ENCODE peak calls at places on chromosomes 6 and 20, in seven cellular contexts. O is choroid plexus epithelial cell, H is IMR-90, R is SJSA1, I is heart left ventricle, J is tibial nerve, C is colonic mucosa. L is an unnamed sample.

GRCh38 chr20:54176610-54177009 is 2.8 kb upstream of the CYP24A1 start:
- DNase-seq in R (no peak), I (no peak), J (no peak), C (no peak), H (no peak), O (no peak), L (no peak)

GRCh38 chr6:5422321-5422915 is 161.1 kb downstream of the FARS2 start:
- DNase-seq in J (no peak), I (no peak), H (peak; percentile 62), C (no peak), O (peak; percentile 78), R (peak; percentile 12), L (peak; percentile 68)

GRCh38 chr6:32840604-32841246 is 2.2 kb upstream of the TAP2 start:
- DNase-seq in R (no peak), O (no peak), C (no peak), H (no peak), I (no peak), J (no peak), L (no peak)

GRCh38 chr20:2508631-2509467 is at the start of gene ZNF343:
- DNase-seq in I (peak; percentile 83), C (peak; percentile 84), H (peak; percentile 77), R (peak; percentile 93), O (peak; percentile 85), J (peak; percentile 74), L (peak; percentile 84)

GRCh38 chr6:11427827-11428245 is 109.7 kb upstream of the TMEM170B start:
- DNase-seq in J (no peak), H (peak; percentile 33), R (peak; percentile 77), C (no peak), O (peak; percentile 57), I (no peak), L (no peak)

GRCh38 chr6:112503210-112503609 is 156.1 kb downstream of the RFPL4B start:
- DNase-seq in H (no peak), R (no peak), J (no peak), C (no peak), I (no peak), O (peak; percentile 26), L (no peak)

GRCh38 chr6:112117554-112117953 is 30.2 kb downstream of the FAM229B start:
- DNase-seq in C (no peak), H (peak; percentile 62), J (no peak), R (no peak), O (peak; percentile 73), I (no peak), L (no peak)

GRCh38 chr6:77292564-77293546 is 170.4 kb downstream of the HTR1B start:
- DNase-seq in O (peak; percentile 90), C (no peak), J (no peak), H (peak; percentile 80), R (peak; percentile 94), I (no peak), L (no peak)

GRCh38 chr20:50646483-50646996 is 44.8 kb downstream of the RIPOR3 start:
- DNase-seq in I (no peak), O (peak; percentile 88), J (peak; percentile 43), H (peak; percentile 86), R (no peak), C (no peak), L (no peak)

GRCh38 chr6:16108996-16109658 is 19.8 kb upstream of the MYLIP start:
- DNase-seq in O (peak; percentile 25), I (peak; percentile 40), C (peak; percentile 32), R (no peak), H (no peak), J (no peak), L (peak; percentile 44)

GRCh38 chr20:2871111-2871465 is 2.2 kb upstream of the PTPRA start:
- DNase-seq in C (no peak), O (peak; percentile 81), I (no peak), J (no peak), H (peak; percentile 16), R (no peak), L (no peak)

GRCh38 chr20:13205848-13206434 is 15.1 kb upstream of the ISM1 start:
- DNase-seq in I (no peak), R (no peak), O (no peak), J (no peak), C (no peak), H (no peak), L (no peak)

GRCh38 chr6:27422651-27423332 is 34.2 kb downstream of the ZNF391 start:
- DNase-seq in J (no peak), C (no peak), O (peak; percentile 28), H (no peak), I (no peak), R (no peak), L (no peak)

GRCh38 chr6:148324297-148325007 is 18.2 kb upstream of the SASH1 start:
- DNase-seq in O (no peak), C (no peak), J (no peak), H (peak; percentile 41), R (no peak), I (no peak), L (peak; percentile 16)

GRCh38 chr6:6676910-6677441 is 88.5 kb downstream of the LY86 start:
- DNase-seq in R (peak; percentile 62), C (peak; percentile 93), I (peak; percentile 75), J (peak; percentile 97), H (peak; percentile 69), O (peak; percentile 83), L (peak; percentile 83)

GRCh38 chr20:7985916-7986315 is 33.6 kb downstream of the TMX4 start:
- DNase-seq in I (no peak), J (no peak), C (no peak), R (no peak), O (no peak), H (no peak), L (no peak)

GRCh38 chr6:13273931-13274706 is 54.2 kb downstream of the TBC1D7 start:
- DNase-seq in J (no peak), R (no peak), O (no peak), I (peak; percentile 43), C (peak; percentile 30), H (no peak), L (no peak)

GRCh38 chr6:111447051-111447450 is 36.0 kb downstream of the REV3L start:
- DNase-seq in O (peak; percentile 62), C (no peak), R (no peak), J (no peak), H (no peak), I (no peak), L (no peak)

GRCh38 chr6:56727097-56727845 is 84.6 kb upstream of the DST start:
- DNase-seq in J (no peak), I (no peak), R (peak; percentile 82), C (no peak), O (peak; percentile 63), H (no peak), L (no peak)

GRCh38 chr6:41467106-41467505 is 79.1 kb upstream of the FOXP4 start:
- DNase-seq in C (no peak), O (no peak), J (no peak), I (no peak), R (no peak), H (no peak), L (no peak)

GRCh38 chr6:144379356-144379755 is 94.2 kb downstream of the UTRN start:
- DNase-seq in H (peak; percentile 71), J (no peak), O (peak; percentile 76), R (peak; percentile 31), C (no peak), I (no peak), L (no peak)

GRCh38 chr20:45347936-45348809 is at the start of gene SDC4:
- DNase-seq in H (peak; percentile 63), C (peak; percentile 83), R (peak; percentile 75), I (peak; percentile 75), J (peak; percentile 52), O (peak; percentile 66), L (peak; percentile 82)

GRCh38 chr20:61881416-61881815 is 184.3 kb downstream of the TAF4 start:
- DNase-seq in I (no peak), R (no peak), O (no peak), C (no peak), J (no peak), H (no peak), L (no peak)

GRCh38 chr20:3229158-3229557 is 9.8 kb downstream of the SLC4A11 start:
- DNase-seq in R (no peak), J (no peak), I (no peak), O (no peak), H (no peak), C (no peak), L (no peak)

DNA sequence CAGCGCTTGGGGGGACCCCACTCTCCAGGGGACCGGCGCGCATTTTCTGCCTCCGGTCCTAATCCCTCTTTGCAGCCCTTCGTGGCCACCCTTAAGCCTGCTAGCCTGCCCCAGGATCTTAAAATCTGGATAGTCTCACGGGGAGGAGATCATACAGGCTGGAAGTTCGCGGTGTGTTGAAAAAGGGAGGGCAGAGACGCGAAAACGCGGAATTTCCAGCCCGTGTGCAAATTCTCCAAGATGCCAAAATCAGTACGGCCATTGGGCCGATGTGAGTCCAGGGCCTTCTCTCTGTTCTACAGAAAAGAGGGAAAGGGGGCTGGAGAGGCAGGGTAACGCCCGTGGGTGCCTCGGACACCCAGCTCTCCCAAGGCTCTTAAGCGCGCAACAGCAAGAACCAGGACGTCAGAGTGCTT is 9.4 kb downstream of the NR2E1 start:
- DNase-seq in R (no peak), C (no peak), O (no peak), I (no peak), J (no peak), H (no peak), L (no peak)
- H3K4me3 ChIP-seq in R (no peak overlapping the region), C (peak overlapping the region; percentile 6), O (no peak overlapping the region), I (peak overlapping the region; percentile 30), J (no peak overlapping the region), H (no peak overlapping the region), L (no peak overlapping the region)

DNA sequence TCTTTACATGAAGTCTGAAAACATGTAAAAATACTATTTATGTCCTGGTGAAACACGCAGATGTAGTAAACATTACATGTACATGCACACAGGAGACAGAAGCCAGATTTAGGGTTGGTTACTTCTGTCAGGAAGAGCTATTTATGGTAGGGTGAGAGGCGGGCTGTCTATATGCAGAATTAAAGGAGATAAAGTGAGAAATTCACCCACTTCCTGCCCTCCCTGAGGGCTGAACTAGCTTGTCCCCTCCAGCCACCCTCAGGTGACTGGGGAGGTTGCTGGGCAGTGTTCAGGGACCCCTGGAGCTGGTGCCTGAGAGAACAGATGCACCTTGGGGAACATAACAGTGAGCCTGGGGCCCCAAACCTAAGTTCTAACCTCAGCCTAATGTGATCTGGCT is 1.1 kb downstream of the PI16 start:
- DNase-seq in J (no peak), C (no peak), R (no peak), I (no peak), H (no peak), O (no peak), L (no peak)
- H3K4me3 ChIP-seq in J (peak overlapping the region; percentile 35), C (no peak overlapping the region), R (no peak overlapping the region), I (peak overlapping the region; percentile 31), H (no peak overlapping the region), O (no peak overlapping the region), L (no peak overlapping the region)

GRCh38 chr6:126574301-126574700 is 234.4 kb downstream of the CENPW start:
- DNase-seq in J (no peak), O (no peak), H (no peak), R (no peak), I (no peak), C (no peak), L (no peak)
- H3K4me3 ChIP-seq in J (no peak overlapping the region), O (no peak overlapping the region), H (no peak overlapping the region), R (no peak overlapping the region), I (no peak overlapping the region), C (no peak overlapping the region), L (no peak overlapping the region)

DNA sequence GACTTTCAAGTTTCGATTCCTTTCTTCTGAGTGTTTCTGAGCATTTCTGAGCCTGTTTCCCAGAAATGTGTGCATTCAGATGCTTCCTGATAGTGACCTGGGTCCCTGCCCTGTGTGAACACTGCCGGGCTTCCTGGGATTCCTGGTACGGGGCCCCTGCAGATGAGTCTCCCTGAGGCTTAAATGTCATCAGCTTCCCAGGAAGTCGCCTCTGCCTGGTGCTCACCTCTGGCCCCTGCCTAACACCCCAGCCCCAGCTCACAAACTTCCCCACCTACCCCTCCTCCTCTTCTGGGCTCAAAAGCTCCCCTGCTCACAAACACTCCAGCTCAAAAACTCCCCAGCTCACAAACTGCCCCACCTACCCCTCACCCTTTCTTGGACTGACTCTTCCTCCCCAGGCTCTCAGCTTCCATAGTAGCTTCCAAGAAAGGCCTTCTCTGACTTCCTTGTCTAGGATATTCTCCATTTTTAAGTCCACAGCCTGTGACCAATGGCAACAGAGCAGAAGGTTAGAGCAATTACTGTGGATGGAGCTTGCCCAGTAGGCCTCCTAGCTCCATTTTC is 42.0 kb downstream of the TGM2 start:
- DNase-seq in H (peak; percentile 78), C (peak; percentile 17), I (peak; percentile 2), O (peak; percentile 78), R (peak; percentile 49), J (no peak), L (peak; percentile 12)
- H3K4me3 ChIP-seq in H (no peak overlapping the region), C (no peak overlapping the region), I (no peak overlapping the region), O (no peak overlapping the region), R (no peak overlapping the region), J (no peak overlapping the region), L (no peak overlapping the region)

L was measured in body of pancreas.